ENCODE peak calls at places on chromosomes 5 and 9, in six cellular contexts. A is neuronal stem cell, R is IMR-90, J is H9, Z is mesenchymal stem cell, L is trophoblast cell. P is an unnamed sample.

GRCh38 chr5:154078305-154078704 is 39.5 kb downstream of the MFAP3 start:
- DNase-seq in A (no peak), R (no peak), J (no peak), Z (no peak), L (no peak), P (no peak)

GRCh38 chr9:113349434-113350337 is at the start of gene BSPRY:
- DNase-seq in A (no peak), R (no peak), J (peak), Z (no peak), L (peak), P (peak)

GRCh38 chr9:68775003-68775730 is 70.1 kb downstream of the PIP5K1B start:
- DNase-seq in A (no peak), R (peak), J (no peak), Z (peak), L (peak), P (no peak)

GRCh38 chr5:1040571-1040970 is 32.0 kb downstream of the NKD2 start:
- DNase-seq in A (no peak), R (no peak), J (no peak), Z (no peak), L (no peak), P (no peak)

GRCh38 chr9:105425817-105426433 is 21.9 kb upstream of the FSD1L start:
- DNase-seq in A (no peak), R (peak), J (no peak), Z (no peak), L (peak), P (peak)

GRCh38 chr5:145499483-145499882 is 335.7 kb downstream of the PRELID2 start:
- DNase-seq in A (no peak), R (peak), J (no peak), Z (peak), L (no peak), P (no peak)

GRCh38 chr5:173451651-173452050 is 123.4 kb upstream of the STC2 start:
- DNase-seq in A (no peak), R (peak), J (no peak), Z (peak), L (peak), P (no peak)

GRCh38 chr5:174378116-174378874 is 332.8 kb downstream of the NSG2 start:
- DNase-seq in A (no peak), R (no peak), J (no peak), Z (no peak), L (no peak), P (no peak)

GRCh38 chr5:102623295-102623694 is 124.5 kb upstream of the SLCO6A1 start:
- DNase-seq in A (no peak), R (no peak), J (no peak), Z (no peak), L (peak), P (no peak)

GRCh38 chr5:8628521-8628920 is 759.6 kb downstream of the MTRR start:
- DNase-seq in A (no peak), R (no peak), J (no peak), Z (no peak), L (no peak), P (no peak)

GRCh38 chr9:101081641-101082040 is 53.1 kb downstream of the PLPPR1 start:
- DNase-seq in A (no peak), R (no peak), J (no peak), Z (no peak), L (no peak), P (no peak)

GRCh38 chr9:77284616-77285015 is 107.3 kb downstream of the VPS13A start:
- DNase-seq in A (no peak), R (no peak), J (no peak), Z (no peak), L (no peak), P (no peak)

GRCh38 chr9:27085456-27085855 is 23.6 kb upstream of the TEK start:
- DNase-seq in A (no peak), R (no peak), J (no peak), Z (no peak), L (no peak), P (no peak)

GRCh38 chr5:59107692-59108091 is 524.8 kb downstream of the RAB3C start:
- DNase-seq in A (no peak), R (no peak), J (no peak), Z (no peak), L (no peak), P (no peak)

GRCh38 chr5:61823796-61824195 is 482.2 kb upstream of the KIF2A start:
- DNase-seq in A (no peak), R (no peak), J (no peak), Z (no peak), L (no peak), P (no peak)

GRCh38 chr9:70105142-70105541 is 61.5 kb downstream of the MAMDC2 start:
- DNase-seq in A (no peak), R (no peak), J (no peak), Z (no peak), L (no peak), P (no peak)

GRCh38 chr5:9454012-9454481 is 91.8 kb downstream of the SEMA5A start:
- DNase-seq in A (no peak), R (no peak), J (no peak), Z (peak), L (peak), P (no peak)

GRCh38 chr5:18305288-18305899 is 671.1 kb downstream of the TAF11L14 start:
- DNase-seq in A (peak), R (peak), J (peak), Z (peak), L (peak), P (no peak)

GRCh38 chr5:85397451-85397850 is 1012.8 kb upstream of the EDIL3 start:
- DNase-seq in A (no peak), R (no peak), J (no peak), Z (no peak), L (no peak), P (no peak)

GRCh38 chr9:86978986-86979385 is 31.7 kb upstream of the GAS1 start:
- DNase-seq in A (no peak), R (peak), J (no peak), Z (no peak), L (no peak), P (no peak)

GRCh38 chr9:87068177-87068845 is 121.0 kb upstream of the GAS1 start:
- DNase-seq in A (no peak), R (no peak), J (no peak), Z (no peak), L (no peak), P (no peak)

GRCh38 chr9:119044801-119045200 is 324.4 kb downstream of the BRINP1 start:
- DNase-seq in A (peak), R (no peak), J (no peak), Z (peak), L (no peak), P (no peak)

GRCh38 chr5:16936150-16937022 is at the start of gene MYO10:
- DNase-seq in A (peak), R (peak), J (peak), Z (peak), L (peak), P (peak)

GRCh38 chr5:113065626-113066025 is 89.0 kb downstream of the DCP2 start:
- DNase-seq in A (no peak), R (no peak), J (peak), Z (no peak), L (no peak), P (no peak)

GRCh38 chr5:56681346-56681745 is 134.0 kb upstream of the MAP3K1 start:
- DNase-seq in A (no peak), R (peak), J (no peak), Z (no peak), L (no peak), P (no peak)

GRCh38 chr5:169354921-169355320 is 54.0 kb upstream of the SLIT3 start:
- DNase-seq in A (no peak), R (no peak), J (no peak), Z (no peak), L (peak), P (no peak)

GRCh38 chr9:123364241-123364824 is 8.3 kb downstream of the CRB2 start:
- DNase-seq in A (no peak), R (peak), J (no peak), Z (peak), L (no peak), P (no peak)

GRCh38 chr5:65933295-65933694 is 6.9 kb downstream of the ERBIN start:
- DNase-seq in A (no peak), R (no peak), J (no peak), Z (no peak), L (no peak), P (no peak)

GRCh38 chr5:158858746-158859145 is 241.0 kb downstream of the EBF1 start:
- DNase-seq in A (no peak), R (no peak), J (no peak), Z (no peak), L (no peak), P (no peak)

GRCh38 chr5:158856794-158857193 is 242.9 kb downstream of the EBF1 start:
- DNase-seq in A (no peak), R (no peak), J (no peak), Z (no peak), L (no peak), P (no peak)

GRCh38 chr5:158856295-158856694 is 243.4 kb downstream of the EBF1 start:
- DNase-seq in A (no peak), R (no peak), J (no peak), Z (no peak), L (no peak), P (no peak)

GRCh38 chr5:158857376-158857775 is 242.3 kb downstream of the EBF1 start:
- DNase-seq in A (no peak), R (no peak), J (no peak), Z (no peak), L (no peak), P (no peak)

DNA sequence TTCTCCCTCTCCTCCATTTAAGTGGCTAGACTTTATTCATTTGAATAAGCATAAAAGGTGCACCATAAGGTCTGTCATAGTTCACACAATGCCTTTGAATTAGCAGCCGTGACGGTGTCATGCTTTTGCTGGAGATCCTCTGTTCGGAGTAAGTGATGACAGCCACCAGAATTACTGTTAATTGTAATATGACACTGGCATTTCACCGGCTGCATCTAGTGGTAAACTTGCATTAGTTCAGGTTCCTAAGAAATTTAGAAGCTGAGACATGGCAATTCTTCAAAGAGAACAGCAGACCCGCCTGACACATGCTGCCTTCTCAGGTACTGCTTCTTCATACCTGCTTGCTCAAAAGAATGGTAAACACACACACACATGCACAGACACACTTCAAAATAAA is 241.7 kb downstream of the EBF1 start:
- DNase-seq in A (no peak), R (no peak), J (no peak), Z (no peak), L (no peak), P (no peak)
- H3K14ac ChIP-seq in A (no peak), R (no peak), J (no peak), Z (no peak), L (no peak), P (no peak)

GRCh38 chr5:95235439-95235982 is 49.4 kb downstream of the MCTP1 start:
- DNase-seq in A (no peak), R (no peak), J (no peak), Z (no peak), L (no peak), P (no peak)
- H3K14ac ChIP-seq in A (no peak), R (no peak), J (no peak), Z (no peak), L (no peak), P (no peak)

GRCh38 chr5:12624776-12625560 is 720.7 kb upstream of the CTNND2 start:
- DNase-seq in A (no peak), R (no peak), J (peak), Z (no peak), L (no peak), P (no peak)

GRCh38 chr5:12626556-12626955 is 722.3 kb upstream of the CTNND2 start:
- DNase-seq in A (no peak), R (no peak), J (no peak), Z (no peak), L (no peak), P (no peak)

GRCh38 chr5:12623408-12623807 is 719.2 kb upstream of the CTNND2 start:
- DNase-seq in A (no peak), R (no peak), J (peak), Z (no peak), L (peak), P (peak)

DNA sequence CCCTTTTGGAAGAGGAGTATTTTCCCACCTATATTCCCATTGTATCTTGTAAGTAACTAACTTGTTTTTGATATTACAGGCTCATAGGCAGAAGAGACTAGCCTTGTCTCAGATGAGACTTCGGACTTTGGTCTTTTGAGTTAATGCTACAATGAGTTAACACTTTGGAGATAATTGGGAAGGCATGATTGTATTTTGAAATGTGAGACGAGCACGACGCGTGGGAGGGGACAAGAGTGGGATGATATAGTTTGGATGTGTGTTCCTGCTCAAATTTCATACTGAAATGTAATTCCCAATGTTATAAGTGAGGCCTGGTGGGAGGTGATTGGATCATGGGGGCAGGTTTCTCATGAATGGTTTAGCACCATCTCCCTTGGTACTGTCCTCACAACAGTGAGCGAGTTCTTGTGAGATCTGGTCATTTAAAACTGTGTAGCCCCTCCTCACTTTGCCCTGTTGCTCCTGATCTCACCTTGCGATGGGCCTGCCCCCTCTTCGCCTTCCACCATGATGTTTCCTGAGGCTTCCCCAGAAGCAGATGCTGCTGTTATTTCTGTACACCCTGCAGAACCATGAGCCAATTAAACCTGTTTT is 721.5 kb upstream of the CTNND2 start:
- DNase-seq in A (no peak), R (no peak), J (no peak), Z (no peak), L (no peak), P (no peak)
- H3K14ac ChIP-seq in A (no peak), R (no peak), J (no peak), Z (no peak), L (no peak), P (peak)

GRCh38 chr9:89109666-89110065 is 69.0 kb downstream of the SHC3 start:
- DNase-seq in A (no peak), R (peak), J (no peak), Z (no peak), L (peak), P (no peak)

GRCh38 chr9:89106224-89106851 is 72.3 kb downstream of the SHC3 start:
- DNase-seq in A (no peak), R (no peak), J (no peak), Z (no peak), L (no peak), P (no peak)

DNA sequence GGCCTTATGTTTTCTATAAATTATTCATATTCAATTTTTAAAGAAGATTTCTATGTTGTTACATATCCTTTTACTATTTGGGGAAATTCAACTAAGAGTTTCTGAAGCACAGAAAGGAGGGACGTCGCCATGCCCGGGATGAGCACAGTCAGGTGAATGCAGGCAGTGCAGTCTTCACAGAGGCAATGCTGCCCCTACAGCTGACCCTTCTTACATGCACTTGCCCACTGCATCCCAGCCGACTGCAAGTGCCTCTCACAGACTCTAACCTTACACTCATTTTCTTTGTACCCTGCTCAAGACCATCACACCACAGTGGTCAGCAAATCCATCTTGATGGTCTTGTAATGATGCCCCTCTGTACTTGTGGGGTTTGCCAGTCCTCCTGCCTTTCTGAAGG is 73.8 kb downstream of the SHC3 start:
- DNase-seq in A (no peak), R (no peak), J (no peak), Z (no peak), L (no peak), P (no peak)
- H3K14ac ChIP-seq in A (no peak), R (no peak), J (no peak), Z (no peak), L (no peak), P (no peak)

GRCh38 chr9:96033896-96034295 is 158.4 kb downstream of the ERCC6L2 start:
- DNase-seq in A (no peak), R (no peak), J (no peak), Z (no peak), L (no peak), P (no peak)
- H3K14ac ChIP-seq in A (no peak), R (no peak), J (no peak), Z (no peak), L (no peak), P (no peak)

P was measured in H1.